ENCODE peak calls at places on chromosomes 12 and 14, in six cellular contexts. W, F, O, K, T and Q are unnamed samples.

GRCh38 chr12:11725616-11726015 is 76.1 kb downstream of the ETV6 start:
- DNase-seq in T (no peak), W (no peak), K (no peak), O (no peak), F (no peak), Q (no peak)

GRCh38 chr12:110269622-110270124 is 11.4 kb upstream of the ATP2A2 start:
- DNase-seq in K (no peak), F (no peak), T (no peak), O (no peak), W (peak), Q (no peak)

GRCh38 chr12:3634348-3634747 is 118.6 kb downstream of the CRACR2A start:
- DNase-seq in K (no peak), T (no peak), O (no peak), W (no peak), F (no peak), Q (no peak)

GRCh38 chr12:22116376-22116775 is 70.4 kb downstream of the CMAS start:
- DNase-seq in T (no peak), F (no peak), K (no peak), O (no peak), W (no peak), Q (no peak)

GRCh38 chr12:43847427-43847826 is 11.5 kb downstream of the TMEM117 start:
- DNase-seq in K (no peak), T (no peak), F (no peak), O (no peak), W (no peak), Q (no peak)

GRCh38 chr12:92502417-92503028 is 200.3 kb upstream of the PLEKHG7 start:
- DNase-seq in K (peak), W (no peak), T (no peak), F (peak), O (no peak), Q (no peak)

GRCh38 chr14:24307575-24308341 is at the start of gene CIDEB:
- DNase-seq in W (peak), K (peak), T (peak), O (no peak), F (no peak), Q (peak)

GRCh38 chr12:50006754-50007442 is 18.4 kb downstream of the RACGAP1 start:
- DNase-seq in F (no peak), T (no peak), K (no peak), O (no peak), W (no peak), Q (no peak)

GRCh38 chr14:72788972-72789728 is 104.8 kb downstream of the DPF3 start:
- DNase-seq in F (no peak), O (no peak), T (no peak), W (no peak), K (no peak), Q (no peak)

GRCh38 chr14:65704850-65705249 is 292.3 kb downstream of the FUT8 start:
- DNase-seq in T (no peak), O (no peak), K (no peak), F (no peak), W (no peak), Q (no peak)

GRCh38 chr12:101694297-101694848 is 3.1 kb upstream of the CHPT1 start:
- DNase-seq in O (no peak), W (no peak), F (no peak), T (no peak), K (no peak), Q (no peak)
- TF ChIP-seq TAF1 in O (no peak), W (no peak), F (no peak), T (no peak), K (no peak), Q (no peak)

GRCh38 chr14:60632777-60633176 is 16.5 kb downstream of the SIX1 start:
- DNase-seq in K (no peak), F (peak), W (no peak), T (no peak), O (no peak), Q (no peak)
- TF ChIP-seq POLR2AphosphoS5 in K (no peak), F (no peak), W (no peak), T (no peak), O (no peak), Q (no peak)

GRCh38 chr12:132392389-132393244 is 63.2 kb upstream of the GALNT9 start:
- DNase-seq in T (no peak), W (no peak), K (no peak), F (no peak), O (no peak), Q (no peak)

GRCh38 chr12:132395192-132395907 is 66.0 kb upstream of the GALNT9 start:
- DNase-seq in O (no peak), T (no peak), K (no peak), F (no peak), W (no peak), Q (no peak)

GRCh38 chr12:132391326-132392041 is 62.1 kb upstream of the GALNT9 start:
- DNase-seq in O (no peak), K (no peak), F (no peak), T (no peak), W (no peak), Q (no peak)

GRCh38 chr12:132393991-132394949 is 64.9 kb upstream of the GALNT9 start:
- DNase-seq in K (no peak), F (no peak), O (no peak), W (peak), T (no peak), Q (no peak)

GRCh38 chr12:132393245-132393795 is 63.9 kb upstream of the GALNT9 start:
- DNase-seq in O (no peak), W (peak), T (no peak), K (peak), F (no peak), Q (no peak)
- TF ChIP-seq POLR2A in O (no peak), W (no peak), T (no peak), K (no peak), F (no peak), Q (no peak)

GRCh38 chr12:14931359-14931758 is 7.0 kb downstream of the ERP27 start:
- DNase-seq in T (no peak), O (no peak), W (no peak), K (no peak), F (no peak), Q (no peak)

GRCh38 chr12:14928946-14929345 is 9.4 kb downstream of the ERP27 start:
- DNase-seq in O (no peak), T (no peak), K (no peak), W (no peak), F (no peak), Q (no peak)

GRCh38 chr12:14930299-14930698 is 8.0 kb downstream of the ERP27 start:
- DNase-seq in O (no peak), W (no peak), K (no peak), F (no peak), T (no peak), Q (no peak)

GRCh38 chr12:14934511-14934910 is 3.8 kb downstream of the ERP27 start:
- DNase-seq in T (no peak), F (no peak), W (no peak), K (no peak), O (no peak), Q (no peak)

GRCh38 chr12:14931791-14932560 is 6.4 kb downstream of the ERP27 start:
- DNase-seq in O (no peak), T (no peak), F (no peak), W (no peak), K (no peak), Q (no peak)
- TF ChIP-seq TAF1 in O (no peak), T (no peak), F (no peak), W (no peak), K (no peak), Q (no peak)

GRCh38 chr14:89307409-89307808 is 109.6 kb downstream of the FOXN3 start:
- DNase-seq in O (no peak), W (no peak), T (no peak), F (no peak), K (no peak), Q (no peak)

GRCh38 chr14:89303452-89304435 is 113.3 kb downstream of the FOXN3 start:
- DNase-seq in F (peak), K (peak), T (no peak), W (no peak), O (no peak), Q (no peak)

GRCh38 chr14:89302396-89302950 is 114.6 kb downstream of the FOXN3 start:
- DNase-seq in K (no peak), T (no peak), F (no peak), O (no peak), W (no peak), Q (no peak)

GRCh38 chr14:89308232-89308959 is 108.6 kb downstream of the FOXN3 start:
- DNase-seq in T (no peak), K (no peak), F (no peak), O (no peak), W (no peak), Q (no peak)

DNA sequence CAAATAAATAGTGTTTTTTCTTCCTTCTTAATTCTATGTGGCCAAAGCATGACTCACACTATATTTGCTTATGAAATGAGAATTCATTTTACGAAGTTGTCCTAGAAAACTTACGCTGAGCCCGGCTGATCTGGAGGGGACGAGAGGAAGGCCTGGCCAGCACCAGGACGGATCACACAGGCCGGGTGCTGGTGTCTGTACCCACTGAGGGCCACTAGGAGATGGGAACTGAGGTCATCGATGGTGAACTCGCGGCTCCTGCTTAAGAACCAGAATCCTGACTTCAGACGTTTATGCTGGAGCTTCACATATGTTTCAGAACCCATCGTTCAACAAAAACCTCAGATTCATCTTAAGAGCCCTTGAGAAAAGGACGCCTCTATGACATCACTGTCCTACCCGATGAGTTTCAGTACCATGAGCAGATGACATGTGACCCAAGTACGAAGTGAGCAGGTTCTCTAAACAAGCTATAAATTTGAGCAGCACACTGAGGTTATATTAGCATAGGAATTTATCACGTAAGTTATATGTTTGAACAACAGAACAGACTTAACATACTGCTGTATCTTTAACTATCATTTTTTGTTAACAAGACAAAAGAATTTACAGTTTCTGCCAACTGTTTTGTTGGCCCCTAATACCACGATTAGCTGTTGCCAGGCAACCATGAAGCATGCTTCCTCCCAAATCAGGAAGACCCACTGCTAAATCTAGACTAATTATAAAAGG is 111.9 kb downstream of the FOXN3 start:
- DNase-seq in F (peak), O (no peak), K (no peak), T (no peak), W (no peak), Q (no peak)
- TF ChIP-seq POLR2AphosphoS5 in F (peak), O (no peak), K (no peak), T (no peak), W (no peak), Q (no peak)

GRCh38 chr14:49992901-49993335 is 100.0 kb downstream of the ARF6 start:
- DNase-seq in K (peak), T (no peak), O (no peak), F (peak), W (no peak), Q (peak)
- TF ChIP-seq POLR2A in K (no peak), T (peak), O (no peak), F (peak), W (no peak), Q (peak)